ENCODE peak calls at places on chromosome 14, in six cellular contexts. O, M, I, E, F and W are unnamed samples.

GRCh38 chr14:71321556-71322315 is 414.5 kb downstream of the PCNX1 start:
- DNase-seq in O (peak), M (peak), I (no peak), E (no peak), F (no peak), W (no peak)

GRCh38 chr14:99579903-99580570 is 24.0 kb downstream of the CCDC85C start:
- DNase-seq in O (no peak), M (peak), I (no peak), E (no peak), F (no peak), W (peak)

GRCh38 chr14:19801118-19801464 is 2.5 kb upstream of the OR4N2 start:
- DNase-seq in O (no peak), M (no peak), I (no peak), E (no peak), F (no peak), W (no peak)

GRCh38 chr14:50920482-50921225 is 23.6 kb downstream of the PYGL start:
- DNase-seq in O (peak), M (peak), I (peak), E (no peak), F (no peak), W (no peak)

GRCh38 chr14:101820283-101820798 is 58.8 kb downstream of the PPP2R5C start:
- DNase-seq in O (no peak), M (no peak), I (no peak), E (no peak), F (no peak), W (no peak)

GRCh38 chr14:72679106-72679505 is 214.8 kb downstream of the DPF3 start:
- DNase-seq in O (peak), M (peak), I (no peak), E (no peak), F (no peak), W (no peak)

GRCh38 chr14:30882431-30882830 is 8.1 kb downstream of the COCH start:
- DNase-seq in O (no peak), M (no peak), I (no peak), E (no peak), F (no peak), W (no peak)

GRCh38 chr14:55136868-55137785 is 8.1 kb downstream of the LGALS3 start:
- DNase-seq in O (peak), M (peak), I (peak), E (peak), F (peak), W (peak)

GRCh38 chr14:100864960-100865681 is 38.4 kb downstream of the RTL1 start:
- DNase-seq in O (no peak), M (no peak), I (no peak), E (peak), F (no peak), W (no peak)

GRCh38 chr14:50344116-50344775 is 32.1 kb downstream of the DMAC2L start:
- DNase-seq in O (peak), M (no peak), I (no peak), E (no peak), F (no peak), W (no peak)

GRCh38 chr14:72739446-72740405 is 154.2 kb downstream of the DPF3 start:
- DNase-seq in O (no peak), M (no peak), I (no peak), E (no peak), F (no peak), W (peak)

GRCh38 chr14:88411039-88411438 is 25.6 kb downstream of the SPATA7 start:
- DNase-seq in O (no peak), M (no peak), I (no peak), E (no peak), F (no peak), W (no peak)

GRCh38 chr14:69319911-69320310 is 60.0 kb downstream of the GALNT16 start:
- DNase-seq in O (no peak), M (no peak), I (no peak), E (no peak), F (no peak), W (no peak)

GRCh38 chr14:55220230-55220629 is 28.8 kb upstream of the DLGAP5 start:
- DNase-seq in O (no peak), M (no peak), I (no peak), E (no peak), F (no peak), W (no peak)

GRCh38 chr14:22471545-22472121 is 117.4 kb downstream of the DAD1 start:
- DNase-seq in O (peak), M (peak), I (no peak), E (no peak), F (no peak), W (peak)

GRCh38 chr14:74299061-74299545 is 3.6 kb downstream of the ABCD4 start:
- DNase-seq in O (peak), M (peak), I (peak), E (no peak), F (no peak), W (no peak)

GRCh38 chr14:37641117-37641516 is 45.7 kb downstream of the TTC6 start:
- DNase-seq in O (peak), M (no peak), I (no peak), E (no peak), F (no peak), W (no peak)

GRCh38 chr14:29215853-29216252 is 449.3 kb downstream of the FOXG1 start:
- DNase-seq in O (peak), M (peak), I (no peak), E (no peak), F (no peak), W (no peak)

GRCh38 chr14:102592969-102593840 is 756 bp downstream of the RCOR1 start:
- DNase-seq in O (peak), M (peak), I (no peak), E (peak), F (peak), W (peak)

GRCh38 chr14:59015482-59015881 is 173.0 kb upstream of the DAAM1 start:
- DNase-seq in O (no peak), M (no peak), I (no peak), E (no peak), F (no peak), W (no peak)

GRCh38 chr14:94050231-94050880 is 24.2 kb downstream of the OTUB2 start:
- DNase-seq in O (no peak), M (no peak), I (no peak), E (no peak), F (no peak), W (no peak)

GRCh38 chr14:100800041-100800440 is 25.9 kb upstream of the MEG3 start:
- DNase-seq in O (no peak), M (no peak), I (no peak), E (no peak), F (no peak), W (no peak)

GRCh38 chr14:56116128-56116900 is 1.9 kb upstream of the PELI2 start:
- DNase-seq in O (no peak), M (no peak), I (no peak), E (no peak), F (no peak), W (no peak)

GRCh38 chr14:100765991-100766390 is 39.3 kb downstream of the DLK1 start:
- DNase-seq in O (no peak), M (no peak), I (no peak), E (no peak), F (no peak), W (no peak)

GRCh38 chr14:52473557-52473956 is 78.7 kb downstream of the TXNDC16 start:
- DNase-seq in O (peak), M (peak), I (peak), E (no peak), F (no peak), W (no peak)

GRCh38 chr14:74531467-74531866 is 37.9 kb downstream of the ISCA2 start:
- DNase-seq in O (peak), M (peak), I (no peak), E (no peak), F (no peak), W (peak)

GRCh38 chr14:32307881-32308582 is 21.1 kb upstream of the AKAP6 start:
- DNase-seq in O (no peak), M (no peak), I (no peak), E (no peak), F (no peak), W (peak)

GRCh38 chr14:92540472-92541048 is 27.0 kb downstream of the RIN3 start:
- DNase-seq in O (peak), M (peak), I (peak), E (peak), F (peak), W (peak)

GRCh38 chr14:61570188-61570960 is 124.9 kb upstream of the HIF1A start:
- DNase-seq in O (no peak), M (peak), I (no peak), E (no peak), F (no peak), W (no peak)

GRCh38 chr14:61569783-61570182 is 125.5 kb upstream of the HIF1A start:
- DNase-seq in O (peak), M (peak), I (peak), E (no peak), F (peak), W (peak)

GRCh38 chr14:61569308-61569707 is 126.0 kb upstream of the HIF1A start:
- DNase-seq in O (no peak), M (no peak), I (no peak), E (no peak), F (no peak), W (no peak)

GRCh38 chr14:61567838-61568571 is 127.3 kb upstream of the HIF1A start:
- DNase-seq in O (no peak), M (no peak), I (no peak), E (no peak), F (peak), W (no peak)

GRCh38 chr14:61568572-61569011 is 126.7 kb upstream of the HIF1A start:
- DNase-seq in O (no peak), M (no peak), I (no peak), E (no peak), F (no peak), W (peak)
- H3K4me3 ChIP-seq in O (no peak), M (no peak), I (no peak), E (peak), F (peak), W (peak)

DNA sequence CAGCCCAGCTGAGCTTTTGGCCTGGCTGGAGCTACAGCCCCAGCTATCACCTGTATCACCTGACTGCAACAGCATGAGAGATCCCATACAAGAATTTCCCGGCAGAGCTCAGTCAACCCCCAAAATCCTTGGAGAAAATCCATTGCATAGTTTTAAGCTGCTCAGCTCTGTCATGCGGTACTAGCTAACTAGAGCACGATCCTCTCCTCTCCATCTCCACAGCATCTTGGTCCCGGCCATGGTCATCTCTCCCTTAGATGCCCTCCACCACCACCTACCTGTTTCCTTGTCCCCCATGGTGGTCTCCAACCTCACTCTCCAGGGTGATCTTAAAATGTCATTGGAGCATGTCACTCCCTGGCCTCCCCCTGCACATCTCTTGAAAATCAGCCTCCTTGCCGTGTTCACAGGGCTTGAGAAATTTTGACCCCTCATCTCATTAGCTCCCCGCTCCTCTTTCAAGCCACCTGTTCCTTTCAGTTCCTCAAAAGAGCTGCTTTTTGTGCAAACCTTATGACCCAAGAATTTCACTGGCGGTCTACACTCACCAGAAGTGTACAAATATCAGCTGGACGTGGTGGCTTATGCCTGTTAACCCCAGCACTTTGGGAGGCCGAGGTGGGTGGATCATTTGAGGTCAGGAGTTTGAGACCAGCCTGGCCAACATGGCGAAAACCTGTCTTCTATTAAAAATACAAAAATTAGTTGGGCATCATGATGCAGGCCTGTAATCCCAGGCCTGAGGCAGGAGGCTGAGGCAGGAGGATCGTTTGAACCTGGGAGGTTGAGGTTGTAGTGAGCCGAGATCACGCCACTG is 8.1 kb upstream of the CLMN start:
- DNase-seq in O (no peak), M (no peak), I (no peak), E (no peak), F (no peak), W (no peak)
- H3K4me3 ChIP-seq in O (no peak), M (no peak), I (no peak), E (no peak), F (no peak), W (no peak)

DNA sequence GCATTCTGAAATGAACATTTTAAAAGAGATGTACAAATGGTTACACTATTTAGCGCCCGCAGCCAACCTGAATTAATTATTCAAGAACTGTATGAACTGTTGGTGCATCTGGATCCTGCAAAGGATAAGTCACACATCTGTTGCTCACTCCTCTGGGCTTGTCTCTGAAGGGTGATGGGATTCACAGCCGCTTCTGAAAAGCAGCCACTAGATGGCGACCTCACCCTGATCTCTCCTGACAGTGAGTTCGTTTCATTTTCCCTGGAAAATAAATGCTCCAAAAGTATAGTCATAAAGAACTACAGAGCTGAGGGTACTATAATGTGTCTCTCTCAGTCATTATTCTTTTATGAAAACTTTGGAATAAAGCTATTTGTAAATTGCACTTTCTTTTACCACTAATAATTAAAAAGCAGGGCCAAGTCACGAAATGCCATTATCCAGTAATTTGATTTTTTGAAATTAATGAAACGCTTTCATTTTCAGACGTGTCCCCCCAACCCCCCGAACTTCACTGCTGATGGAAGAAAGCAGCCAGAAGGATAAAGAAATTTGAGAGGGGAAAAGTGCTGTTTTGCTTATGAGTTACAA is 789.6 kb downstream of the NRXN3 start:
- DNase-seq in O (peak), M (peak), I (peak), E (peak), F (peak), W (peak)
- H3K4me3 ChIP-seq in O (peak), M (no peak), I (no peak), E (peak), F (peak), W (no peak)

DNA sequence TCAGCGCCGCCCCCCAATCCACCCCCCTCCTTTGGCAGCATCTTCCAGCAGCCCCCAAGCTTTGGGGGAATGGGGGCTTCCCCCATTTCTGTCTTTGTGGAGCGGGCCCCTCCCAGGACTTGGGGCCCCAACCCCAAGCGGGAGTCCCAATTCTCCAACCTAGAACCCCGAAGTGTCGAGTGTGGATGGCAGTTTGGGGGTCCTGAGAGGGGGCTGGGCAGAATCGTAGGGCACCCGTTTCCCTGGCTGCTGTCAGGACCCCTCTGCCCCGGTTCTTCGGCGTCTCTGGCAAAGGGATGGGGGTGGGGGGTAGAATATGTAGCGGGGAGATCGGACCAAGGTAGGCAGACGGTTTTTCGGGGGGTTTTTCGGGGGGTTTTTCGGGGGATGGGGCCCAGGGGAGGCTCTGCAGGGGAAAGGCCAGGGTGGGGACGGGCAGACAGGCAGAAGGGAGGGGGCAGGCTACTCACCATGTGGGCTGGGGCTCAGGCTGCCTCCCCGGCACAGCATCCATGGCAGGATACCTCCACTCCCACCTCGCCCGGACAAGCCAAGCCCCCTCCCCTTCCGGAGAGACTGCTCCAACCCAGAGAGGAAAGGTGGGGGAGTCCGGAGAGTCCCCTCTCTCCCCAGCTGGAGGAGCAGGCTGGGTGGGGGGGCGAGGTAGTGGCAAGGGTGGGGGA is 739 bp downstream of the JPH4 start:
- DNase-seq in O (no peak), M (no peak), I (no peak), E (no peak), F (no peak), W (peak)
- H3K4me3 ChIP-seq in O (no peak), M (no peak), I (no peak), E (peak), F (no peak), W (peak)

DNA sequence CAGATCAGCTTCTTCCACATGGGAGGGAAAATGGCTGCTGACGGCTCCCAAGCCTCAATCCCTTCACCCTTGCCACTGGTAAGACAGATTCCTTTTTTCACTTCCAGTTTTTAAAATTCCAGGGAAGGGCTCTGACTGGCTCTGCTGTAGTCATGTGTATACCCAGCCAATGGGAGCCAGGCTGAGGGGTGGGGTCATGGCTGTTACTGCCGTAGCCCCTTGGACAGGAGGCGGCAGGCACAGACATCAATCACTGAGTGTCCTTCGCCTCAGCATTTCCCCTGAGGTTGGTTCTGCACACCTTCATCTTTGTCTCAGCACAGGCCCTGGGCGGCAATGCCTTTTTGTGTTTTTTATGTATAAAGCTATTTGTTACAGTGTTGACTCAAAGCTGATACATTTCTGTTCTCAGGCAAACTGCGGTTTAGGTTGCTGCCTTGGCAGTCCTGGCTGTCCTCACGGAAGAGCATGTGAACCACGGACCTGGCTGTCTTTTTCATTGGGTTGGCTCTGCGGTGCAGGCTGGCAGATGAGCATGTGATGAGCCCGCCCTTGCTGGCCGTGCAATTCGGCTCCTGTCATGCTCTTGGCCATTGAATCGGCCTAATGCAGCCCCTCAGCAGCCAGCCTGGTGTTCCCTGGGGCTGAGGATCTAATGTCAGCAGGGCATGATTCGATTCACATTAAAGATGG is 74.3 kb downstream of the PPM1A start:
- DNase-seq in O (no peak), M (no peak), I (no peak), E (no peak), F (no peak), W (no peak)
- H3K4me3 ChIP-seq in O (no peak), M (no peak), I (no peak), E (no peak), F (no peak), W (no peak)

GRCh38 chr14:61322011-61322798 is 826 bp downstream of the PRKCH start:
- DNase-seq in O (no peak), M (no peak), I (no peak), E (peak), F (no peak), W (peak)
- H3K4me3 ChIP-seq in O (peak), M (peak), I (no peak), E (peak), F (peak), W (peak)

DNA sequence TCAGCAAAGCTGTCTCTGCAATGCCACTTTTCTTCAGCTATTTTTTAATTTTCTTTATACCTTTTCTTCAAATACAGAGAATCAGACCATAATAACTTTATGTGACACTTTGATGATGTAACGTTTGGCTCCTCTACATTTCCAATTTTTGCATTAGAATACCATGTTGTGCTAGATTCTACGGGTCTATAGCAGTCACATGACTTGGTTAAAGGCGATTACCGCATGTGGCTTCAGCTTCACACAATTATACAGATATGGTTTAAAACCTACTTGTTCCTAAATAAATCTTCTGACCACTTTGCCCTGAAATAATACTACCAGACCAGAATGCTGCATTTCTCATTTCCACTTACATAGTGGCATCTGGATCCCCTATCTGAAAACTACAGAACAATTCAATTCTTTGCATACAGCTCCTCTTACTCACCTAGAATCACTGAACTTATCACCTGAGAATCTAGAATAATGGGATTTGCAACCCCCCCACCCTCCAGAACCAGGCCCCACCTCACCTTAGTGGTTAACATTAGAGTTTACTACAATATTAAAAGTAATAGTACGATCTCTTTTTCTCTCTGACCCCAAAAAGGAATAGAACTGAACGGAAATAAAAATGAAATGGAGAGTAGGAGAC is 1.3 kb downstream of the MAX start:
- DNase-seq in O (peak), M (no peak), I (no peak), E (no peak), F (no peak), W (no peak)
- H3K4me3 ChIP-seq in O (peak), M (peak), I (peak), E (peak), F (peak), W (peak)